ENCODE peak calls at places on chromosomes 7 and 10, in ten cellular contexts. K is NAMALWA; P is non-pigmented ciliary epithelial cell; I is kidney epithelial cell; L is uterus; T is HCEC 1CT; Y is naive thymus-derived CD4-positive, alpha-beta T cell; H is ELF-1; Z is neural crest cell; Q is stomach. X is an unnamed sample.

GRCh38 chr10:32954080-32954479 is 4.0 kb downstream of the ITGB1 start:
- DNase-seq in H (no peak), Z (no peak), L (no peak), P (no peak), T (no peak), Q (no peak), Y (no peak), I (no peak), K (no peak), X (no peak)

GRCh38 chr7:30470163-30470770 is 8.3 kb downstream of the NOD1 start:
- DNase-seq in T (peak; percentile 46), K (no peak), I (no peak), H (no peak), Q (no peak), P (no peak), Y (no peak), Z (no peak), L (no peak), X (no peak)

GRCh38 chr10:26781797-26782196 is 79.0 kb downstream of the ABI1 start:
- DNase-seq in H (no peak), Q (no peak), Z (no peak), I (no peak), L (no peak), P (no peak), T (no peak), Y (no peak), K (no peak), X (no peak)

GRCh38 chr7:51280156-51280555 is 36.5 kb downstream of the COBL start:
- DNase-seq in T (no peak), Z (no peak), Q (no peak), K (no peak), P (no peak), I (no peak), H (no peak), Y (no peak), L (no peak), X (no peak)

GRCh38 chr7:140723002-140723401 is 26.5 kb downstream of the NDUFB2 start:
- DNase-seq in Q (no peak), T (no peak), I (no peak), Z (no peak), H (no peak), P (no peak), K (no peak), L (no peak), Y (peak; percentile 60), X (no peak)

GRCh38 chr7:77734590-77735421 is 38.5 kb downstream of the RSBN1L start:
- DNase-seq in L (no peak), I (no peak), P (no peak), Q (no peak), H (no peak), K (no peak), T (no peak), Y (no peak), Z (no peak), X (no peak)

GRCh38 chr7:108080094-108080656 is 50.0 kb downstream of the LAMB4 start:
- DNase-seq in Y (no peak), P (no peak), Q (no peak), I (no peak), T (peak; percentile 33), K (no peak), L (no peak), H (no peak), Z (no peak), X (no peak)

GRCh38 chr7:19713676-19714075 is 4.8 kb upstream of the POLR1F start:
- DNase-seq in K (peak; percentile 89), Z (peak; percentile 38), Y (peak; percentile 45), L (no peak), I (peak; percentile 28), H (no peak), P (peak; percentile 8), Q (no peak), T (peak; percentile 42), X (no peak)

GRCh38 chr10:1708746-1709145 is 28.6 kb downstream of the ADARB2 start:
- DNase-seq in Y (no peak), L (no peak), P (no peak), I (no peak), K (no peak), Z (no peak), T (no peak), H (no peak), Q (no peak), X (no peak)

GRCh38 chr7:56578612-56579011 is 462.4 kb upstream of the NUPR2 start:
- DNase-seq in K (no peak), H (no peak), T (no peak), Z (no peak), P (no peak), Y (no peak), Q (no peak), I (no peak), L (no peak), X (no peak)

GRCh38 chr7:11319491-11320274 is 346.0 kb downstream of the PHF14 start:
- DNase-seq in T (no peak), H (no peak), Y (no peak), Q (no peak), K (peak; percentile 58), L (no peak), I (no peak), Z (no peak), P (no peak), X (no peak)

GRCh38 chr10:111598433-111599059 is 521.7 kb downstream of the ADRA2A start:
- DNase-seq in Z (peak; percentile 57), H (peak; percentile 59), L (peak; percentile 26), K (peak; percentile 67), T (peak; percentile 18), P (peak; percentile 8), I (no peak), Q (peak; percentile 32), Y (peak; percentile 30), X (peak; percentile 8)

GRCh38 chr7:75533926-75534325 is 41.8 kb downstream of the SPDYE5 start:
- DNase-seq in L (no peak), Y (no peak), P (no peak), Q (no peak), I (no peak), K (no peak), Z (no peak), T (no peak), H (no peak), X (no peak)

GRCh38 chr10:51389415-51390342 is 309.7 kb downstream of the CSTF2T start:
- DNase-seq in I (peak; percentile 76), Y (peak; percentile 11), Z (peak; percentile 42), T (peak; percentile 96), P (peak; percentile 91), K (peak; percentile 67), L (peak; percentile 32), Q (peak; percentile 46), H (peak; percentile 35), X (peak; percentile 92)

GRCh38 chr7:2110586-2111396 is 122.0 kb downstream of the MAD1L1 start:
- DNase-seq in Y (no peak), H (no peak), T (no peak), I (no peak), P (no peak), K (no peak), Q (peak; percentile 31), Z (no peak), L (no peak), X (no peak)

GRCh38 chr10:12993595-12993994 is 7.9 kb downstream of the CCDC3 start:
- DNase-seq in L (no peak), P (no peak), K (no peak), H (no peak), Y (no peak), I (no peak), T (no peak), Z (no peak), Q (no peak), X (no peak)

GRCh38 chr7:101924171-101924570 is 106.7 kb downstream of the CUX1 start:
- DNase-seq in Y (no peak), P (peak; percentile 26), K (no peak), Z (no peak), Q (no peak), H (no peak), L (peak; percentile 54), T (peak; percentile 80), I (no peak), X (no peak)

GRCh38 chr10:44383749-44384600 is 922 bp downstream of the CXCL12 start:
- DNase-seq in P (no peak), K (no peak), H (peak; percentile 57), T (no peak), Y (no peak), Q (peak; percentile 24), I (no peak), Z (no peak), L (peak; percentile 48), X (no peak)

GRCh38 chr7:22397981-22398380 is 41.0 kb upstream of the RAPGEF5 start:
- DNase-seq in H (no peak), Q (no peak), Y (no peak), T (no peak), I (no peak), P (no peak), K (no peak), L (no peak), Z (no peak), X (peak; percentile 11)

GRCh38 chr7:17939111-17939669 is 1.1 kb downstream of the SNX13 start:
- DNase-seq in Z (no peak), L (no peak), H (peak; percentile 17), T (peak; percentile 43), P (no peak), I (no peak), K (no peak), Y (peak; percentile 12), Q (no peak), X (no peak)

X was measured in HS-27A.